ENCODE peak calls at places on chromosomes 5 and 9, in five cellular contexts. H, E, F, G and M are unnamed samples.

GRCh38 chr5:5344051-5344571 is 78.4 kb upstream of the ICE1 start:
- DNase-seq in F (no peak), H (no peak), G (no peak), E (no peak), M (no peak)

GRCh38 chr5:2381070-2381469 is 370.4 kb downstream of the IRX2 start:
- DNase-seq in H (no peak), G (no peak), E (no peak), F (no peak), M (no peak)

GRCh38 chr5:179781846-179782245 is 11.9 kb upstream of the LTC4S start:
- DNase-seq in F (no peak), H (no peak), E (no peak), G (no peak), M (no peak)

GRCh38 chr9:123742009-123742767 is 187.7 kb downstream of the DENND1A start:
- DNase-seq in F (no peak), H (peak), E (peak), G (no peak), M (no peak)

GRCh38 chr5:149371296-149371962 is 7.7 kb downstream of the IL17B start:
- DNase-seq in F (peak), G (no peak), E (no peak), H (peak), M (peak)

GRCh38 chr5:168992687-168993086 is 308.3 kb downstream of the SLIT3 start:
- DNase-seq in F (no peak), H (no peak), E (no peak), G (no peak), M (no peak)

GRCh38 chr5:23631283-23632045 is 124.1 kb downstream of the PRDM9 start:
- DNase-seq in E (no peak), G (no peak), H (peak), F (no peak), M (no peak)

GRCh38 chr9:131712151-131712716 is 27.6 kb downstream of the RAPGEF1 start:
- DNase-seq in F (no peak), G (no peak), H (no peak), E (no peak), M (no peak)

GRCh38 chr5:50738864-50739263 is 72.4 kb downstream of the PARP8 start:
- DNase-seq in G (no peak), E (no peak), F (no peak), H (no peak), M (no peak)

GRCh38 chr9:450057-450456 is 235.4 kb downstream of the DOCK8 start:
- DNase-seq in G (no peak), E (no peak), F (no peak), H (no peak), M (no peak)

GRCh38 chr9:113609562-113610318 is 146.2 kb downstream of the RGS3 start:
- DNase-seq in F (no peak), H (peak), E (no peak), G (no peak), M (no peak)

GRCh38 chr9:38662763-38663593 is 42.6 kb upstream of the ANKRD18A start:
- DNase-seq in G (no peak), E (no peak), F (no peak), H (no peak), M (no peak)

GRCh38 chr5:77167695-77168111 is 42.8 kb upstream of the PDE8B start:
- DNase-seq in F (no peak), G (peak), E (peak), H (no peak), M (no peak)

GRCh38 chr5:90783460-90784333 is 225.1 kb downstream of the ADGRV1 start:
- DNase-seq in H (peak), G (peak), F (peak), E (peak), M (peak)

GRCh38 chr9:124054671-124055212 is 43.2 kb downstream of the LHX2 start:
- DNase-seq in E (peak), F (peak), H (no peak), G (peak), M (peak)

GRCh38 chr9:95316794-95317118 is 753 bp downstream of the FANCC start:
- DNase-seq in F (peak), E (no peak), G (no peak), H (peak), M (peak)

GRCh38 chr5:17222679-17223078 is 5.2 kb downstream of the BASP1 start:
- DNase-seq in G (no peak), E (no peak), F (no peak), H (no peak), M (no peak)

GRCh38 chr9:122392284-122392683 is 21.5 kb downstream of the PTGS1 start:
- DNase-seq in F (no peak), H (no peak), G (no peak), E (no peak), M (no peak)

GRCh38 chr9:121835581-121836381 is 184.3 kb downstream of the DAB2IP start:
- DNase-seq in H (no peak), F (no peak), E (no peak), G (no peak), M (no peak)

GRCh38 chr5:52692039-52692438 is 95.7 kb upstream of the ITGA1 start:
- DNase-seq in F (no peak), E (no peak), H (no peak), G (no peak), M (no peak)

GRCh38 chr9:136629879-136630661 is 32.6 kb upstream of the EGFL7 start:
- DNase-seq in H (no peak), F (peak), G (no peak), E (no peak), M (peak)

GRCh38 chr5:44632344-44632743 is 176.4 kb upstream of the MRPS30 start:
- DNase-seq in E (no peak), F (no peak), H (no peak), G (no peak), M (no peak)

GRCh38 chr5:207599-207998 is 10.4 kb downstream of the CCDC127 start:
- DNase-seq in F (no peak), E (no peak), H (no peak), G (no peak), M (no peak)

GRCh38 chr9:35635730-35636129 is 15.0 kb downstream of the SIT1 start:
- DNase-seq in G (no peak), E (no peak), F (no peak), H (no peak), M (no peak)

GRCh38 chr9:124617477-124618141 is 110.4 kb upstream of the NR5A1 start:
- DNase-seq in E (peak), F (peak), H (peak), G (peak), M (peak)

GRCh38 chr5:84487963-84488362 is 103.3 kb upstream of the EDIL3 start:
- DNase-seq in F (no peak), E (peak), G (peak), H (no peak), M (no peak)

GRCh38 chr5:982377-983237 is 26.0 kb upstream of the NKD2 start:
- DNase-seq in H (no peak), E (no peak), F (no peak), G (no peak), M (no peak)

GRCh38 chr5:150750469-150750868 is 8.3 kb downstream of the DCTN4 start:
- DNase-seq in F (no peak), E (no peak), G (no peak), H (no peak), M (no peak)

GRCh38 chr9:31996331-31996730 is 388.1 kb upstream of the ACO1 start:
- DNase-seq in G (no peak), F (no peak), H (no peak), E (no peak), M (no peak)
- TF ChIP-seq CTCF in G (no peak), F (no peak), H (no peak), E (no peak), M (no peak)

GRCh38 chr5:139092741-139093140 is 105.4 kb downstream of the SIL1 start:
- DNase-seq in E (no peak), H (no peak), G (no peak), F (no peak), M (no peak)
- TF ChIP-seq CTCF in E (no peak), H (no peak), G (no peak), F (no peak), M (no peak)

DNA sequence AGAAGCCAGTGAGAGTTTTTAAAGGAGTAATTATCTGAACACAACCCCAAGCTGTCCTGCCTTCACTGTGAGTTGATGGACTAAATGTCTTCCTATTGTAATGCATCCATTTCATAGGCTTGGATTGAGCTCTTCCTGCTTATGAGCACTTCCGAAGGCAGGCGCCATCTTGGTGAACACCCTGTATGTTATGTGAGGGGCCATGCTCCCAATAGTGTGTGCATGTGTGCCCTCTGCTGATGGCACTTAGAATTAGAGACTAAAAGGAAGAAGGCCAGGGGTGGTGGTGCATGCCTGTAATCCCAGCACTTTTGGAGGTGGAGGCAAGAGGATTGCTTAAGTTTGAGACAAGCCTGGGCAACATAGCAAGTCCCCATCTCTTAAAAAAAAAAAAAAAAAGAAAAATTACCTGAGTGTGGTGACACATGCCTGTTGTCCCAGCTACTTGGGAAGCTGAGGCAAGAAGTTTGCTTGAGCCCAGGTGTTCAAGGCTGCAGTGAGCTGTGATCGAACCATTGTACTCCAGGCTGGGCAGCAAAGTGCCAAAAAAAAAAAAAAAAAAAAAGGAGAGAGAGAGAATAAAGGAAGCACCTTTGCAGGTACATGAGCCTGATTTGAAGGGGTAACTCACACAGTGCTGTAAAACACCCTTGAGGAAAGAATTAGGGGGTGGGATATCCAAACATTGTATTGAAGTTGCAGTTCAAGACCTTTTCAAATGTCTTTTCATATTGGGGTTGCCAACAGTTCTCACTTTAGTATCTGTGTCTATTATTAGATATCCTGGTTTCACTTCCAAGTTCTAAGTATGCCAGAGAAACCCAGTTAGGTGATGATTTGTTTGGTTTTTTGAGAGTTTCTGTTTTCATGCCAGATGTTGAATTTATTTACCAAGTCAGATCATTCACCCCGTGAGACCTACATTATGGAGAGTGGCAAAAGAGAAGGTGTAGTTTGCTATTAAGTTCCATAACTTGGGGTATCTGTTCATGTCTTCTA is 64.8 kb downstream of the C9orf152 start:
- DNase-seq in G (no peak), H (no peak), F (no peak), E (no peak), M (peak)
- TF ChIP-seq CTCF in G (no peak), H (no peak), F (no peak), E (no peak), M (no peak)

DNA sequence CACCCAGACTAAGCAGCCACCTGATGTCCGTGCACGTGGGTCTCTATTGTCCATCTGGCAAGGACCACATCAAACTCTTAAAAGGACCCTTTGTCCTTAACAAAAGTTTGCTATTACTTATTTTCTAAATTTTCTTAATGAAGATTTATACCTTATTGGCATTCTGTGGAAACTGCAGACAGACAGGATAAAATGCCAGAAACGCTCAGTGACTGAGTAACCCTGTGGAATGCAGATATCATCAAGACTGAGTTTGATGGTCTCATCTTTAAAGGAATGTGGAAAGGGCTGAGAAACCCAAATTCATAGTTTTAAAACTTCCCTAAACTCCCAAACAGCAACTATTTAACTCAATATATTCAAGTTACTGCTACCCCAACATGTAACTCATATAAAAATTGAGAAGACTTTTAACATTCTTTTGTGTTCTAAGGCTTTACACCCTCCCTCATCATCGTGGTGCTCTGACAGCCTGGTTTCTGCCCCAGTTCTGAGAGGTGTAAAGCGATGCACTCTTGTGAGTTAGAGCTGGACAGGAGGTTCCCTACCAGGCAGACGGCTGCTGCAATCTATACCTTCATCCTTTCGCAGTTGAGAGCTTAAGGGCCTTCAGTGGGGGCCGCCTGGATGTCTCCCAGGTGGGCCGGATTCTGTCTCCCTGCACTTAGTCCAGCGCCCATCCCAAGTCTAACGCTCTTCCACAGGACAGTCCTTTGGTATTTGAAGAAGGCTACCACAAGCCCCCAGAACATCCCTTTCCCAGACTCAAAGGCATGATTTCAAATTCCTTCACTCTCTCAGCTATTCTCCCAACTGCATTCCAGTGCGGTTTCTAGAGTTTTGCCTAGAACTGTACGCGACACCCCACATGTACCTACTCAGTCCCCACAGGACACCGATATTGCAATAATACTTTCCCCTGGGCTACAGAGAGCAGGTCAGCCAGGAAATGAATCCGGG is 68.9 kb downstream of the DAP start:
- DNase-seq in G (no peak), H (no peak), F (no peak), E (no peak), M (no peak)
- TF ChIP-seq CTCF in G (no peak), H (no peak), F (no peak), E (no peak), M (no peak)

DNA sequence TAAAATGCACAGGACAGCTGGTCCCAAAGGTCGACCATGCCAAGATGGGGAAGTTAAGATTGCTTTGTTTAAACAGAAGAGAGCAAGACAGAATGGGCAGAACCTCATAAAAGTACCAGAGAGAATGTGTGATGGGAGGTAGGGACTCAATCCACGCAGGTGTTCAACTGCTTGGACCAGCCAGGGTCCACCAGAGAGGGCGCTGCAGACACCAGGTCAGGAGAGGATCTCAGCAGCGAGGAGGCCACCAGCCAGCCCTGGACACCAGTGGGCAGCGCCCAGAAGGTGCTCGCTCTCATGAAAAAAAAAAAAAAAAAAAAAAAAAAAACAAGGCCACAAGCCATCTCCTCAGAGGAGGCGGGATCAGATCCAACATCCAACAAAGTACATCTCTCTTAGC is 81.8 kb downstream of the SHC3 start:
- DNase-seq in H (no peak), F (no peak), E (no peak), G (no peak), M (no peak)
- TF ChIP-seq CTCF in H (no peak), F (no peak), E (no peak), G (peak), M (no peak)

DNA sequence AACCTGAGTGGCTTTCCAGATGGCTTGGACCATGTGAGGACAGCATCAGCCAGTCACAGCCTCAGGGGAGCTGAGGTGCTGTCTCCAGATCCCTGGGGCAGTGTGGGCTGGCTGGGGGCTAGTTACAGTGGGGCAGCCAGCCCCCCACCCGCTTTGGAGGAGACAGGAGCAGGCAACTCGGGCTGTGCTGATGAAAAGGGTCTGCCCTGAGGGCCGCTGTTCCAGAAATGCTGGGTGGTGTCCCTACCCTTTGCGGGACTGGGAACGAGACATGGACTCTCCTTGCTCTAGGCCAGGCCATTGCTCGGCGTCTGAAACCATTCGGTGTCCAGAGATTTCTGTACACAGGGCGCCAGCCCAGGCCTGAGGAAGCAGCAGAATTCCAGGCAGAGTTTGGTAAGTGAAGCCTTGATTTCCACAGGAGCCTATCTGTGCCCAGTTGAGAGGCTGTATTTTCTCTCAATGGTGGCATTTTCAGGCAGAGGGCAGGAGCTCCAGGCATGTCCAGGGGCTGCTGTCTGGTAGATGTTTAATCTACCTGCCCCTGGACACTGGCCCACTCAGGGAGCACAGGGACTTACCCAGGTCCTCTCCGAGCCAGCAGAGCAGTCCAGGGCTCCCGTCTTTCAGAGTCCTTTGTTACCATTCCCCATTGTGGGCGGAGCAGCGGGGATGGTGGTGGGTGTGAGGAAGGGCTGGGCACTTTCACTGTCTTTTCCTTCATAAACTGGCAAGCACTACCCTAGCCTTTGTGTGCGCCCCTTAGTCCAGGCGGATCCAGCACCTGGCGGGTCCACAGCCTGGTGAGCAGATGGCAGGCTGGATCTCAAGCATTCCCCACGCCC is 7.2 kb downstream of the GRHPR start:
- DNase-seq in H (no peak), F (no peak), E (no peak), G (no peak), M (no peak)
- TF ChIP-seq CTCF in H (no peak), F (no peak), E (no peak), G (no peak), M (no peak)

GRCh38 chr9:69132391-69132790 is 41.7 kb upstream of the TJP2 start:
- DNase-seq in F (no peak), H (no peak), G (no peak), E (no peak), M (no peak)
- TF ChIP-seq CTCF in F (no peak), H (no peak), G (no peak), E (no peak), M (no peak)

DNA sequence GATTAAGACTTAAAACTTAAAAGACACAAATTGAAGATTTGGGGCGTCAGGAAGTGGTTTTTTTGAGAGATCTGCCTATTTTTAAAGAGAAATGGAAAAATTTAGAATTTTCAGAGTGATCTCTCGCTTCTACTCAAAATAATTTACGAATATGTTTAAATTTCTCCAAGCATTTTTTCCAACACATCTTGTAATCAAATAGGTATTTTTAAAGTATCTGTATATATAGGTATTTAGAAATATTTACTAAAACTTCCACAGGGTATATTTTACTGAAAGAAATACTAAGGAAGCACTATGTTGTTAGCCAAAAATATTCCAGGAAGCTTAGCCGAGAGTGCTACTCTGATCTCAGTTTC is 9.8 kb upstream of the PCDHB1 start:
- DNase-seq in G (no peak), E (no peak), H (no peak), F (no peak), M (no peak)
- TF ChIP-seq CTCF in G (no peak), E (no peak), H (no peak), F (no peak), M (no peak)

GRCh38 chr9:16133556-16134227 is 580.8 kb downstream of the CCDC171 start:
- DNase-seq in G (no peak), F (peak), H (peak), E (no peak), M (peak)
- TF ChIP-seq CTCF in G (peak), F (peak), H (peak), E (peak), M (peak)